ENCODE peak calls at places on chromosomes 5 and 9, in six cellular contexts. J is Peyer's patch; G is GM13976; S is small intestine; D is stimulated activated CD4-positive, alpha-beta T cell treated with anti-CD3 and anti-CD28 coated beads, Interleukin-1b, Interleukin-23, amount 100 ng/mL, for 1 hour; E is NCI-H1930. C is an unnamed sample.

GRCh38 chr5:72378636-72379289 is 58.6 kb downstream of the PTCD2 start:
- DNase-seq in J (no peak), G (no peak), S (peak; percentile 22), D (no peak), E (no peak), C (no peak)

GRCh38 chr5:82244151-82244550 is 34.0 kb downstream of the RPS23 start:
- DNase-seq in J (no peak), G (no peak), S (no peak), D (no peak), E (no peak), C (no peak)

GRCh38 chr9:103721056-103721455 is 373.1 kb upstream of the SMC2 start:
- DNase-seq in J (no peak), G (no peak), S (no peak), D (no peak), E (no peak), C (no peak)

GRCh38 chr9:91741529-91741928 is 208.5 kb downstream of the ROR2 start:
- DNase-seq in J (no peak), G (no peak), S (no peak), D (no peak), E (no peak), C (no peak)

GRCh38 chr5:6633469-6634326 is 458 bp downstream of the SRD5A1 start:
- DNase-seq in J (peak; percentile 57), G (no peak), S (peak; percentile 18), D (peak; percentile 1), E (no peak), C (no peak)

GRCh38 chr9:33166263-33167083 is 663 bp downstream of the B4GALT1 start:
- DNase-seq in J (peak; percentile 80), G (no peak), S (peak; percentile 61), D (no peak), E (no peak), C (no peak)

GRCh38 chr5:14357861-14358260 is 214.7 kb downstream of the TRIO start:
- DNase-seq in J (no peak), G (no peak), S (no peak), D (no peak), E (no peak), C (no peak)

GRCh38 chr9:94806307-94806893 is 79.9 kb downstream of the AOPEP start:
- DNase-seq in J (no peak), G (no peak), S (no peak), D (no peak), E (no peak), C (no peak)

GRCh38 chr9:27003406-27004147 is 1.9 kb downstream of the LRRC19 start:
- DNase-seq in J (no peak), G (no peak), S (peak; percentile 72), D (no peak), E (no peak), C (no peak)

GRCh38 chr9:128150594-128151342 is 1.5 kb downstream of the LCN2 start:
- DNase-seq in J (peak; percentile 58), G (no peak), S (peak; percentile 29), D (no peak), E (no peak), C (no peak)

GRCh38 chr5:10704949-10705621 is 55.9 kb downstream of the DAP start:
- DNase-seq in J (no peak), G (no peak), S (no peak), D (no peak), E (no peak), C (no peak)

GRCh38 chr5:50966986-50967385 is 300.5 kb downstream of the PARP8 start:
- DNase-seq in J (no peak), G (no peak), S (peak; percentile 42), D (no peak), E (no peak), C (no peak)

GRCh38 chr9:27179245-27179870 is 70.3 kb downstream of the TEK start:
- DNase-seq in J (no peak), G (no peak), S (no peak), D (no peak), E (no peak), C (no peak)

GRCh38 chr5:96601811-96602244 is 60.3 kb upstream of the CAST start:
- DNase-seq in J (no peak), G (peak; percentile 64), S (peak; percentile 77), D (peak; percentile 23), E (peak; percentile 20), C (no peak)

GRCh38 chr9:81239388-81239787 is 450.0 kb downstream of the TLE1 start:
- DNase-seq in J (no peak), G (no peak), S (no peak), D (no peak), E (no peak), C (no peak)

GRCh38 chr5:95216136-95216955 is 68.5 kb downstream of the MCTP1 start:
- DNase-seq in J (no peak), G (no peak), S (no peak), D (no peak), E (no peak), C (no peak)

GRCh38 chr9:109968702-109969450 is 188.9 kb downstream of the PALM2AKAP2 start:
- DNase-seq in J (no peak), G (no peak), S (no peak), D (no peak), E (no peak), C (no peak)

C was measured in substantia nigra.